ENCODE peak calls at places on chromosomes 7 and 10, in five cellular contexts. S is substantia nigra, T is osteocyte, L is myocyte, F is IMR-90. M is an unnamed sample.

GRCh38 chr10:26438534-26439269 is 561 bp downstream of the APBB1IP start:
- DNase-seq in S (no peak), T (no peak), L (no peak), F (no peak), M (peak; percentile 78)

GRCh38 chr7:94449151-94449725 is 54.5 kb downstream of the COL1A2 start:
- DNase-seq in S (no peak), T (no peak), L (peak; percentile 80), F (peak; percentile 55), M (no peak)

GRCh38 chr7:82036146-82036886 is 266.5 kb upstream of the HGF start:
- DNase-seq in S (no peak), T (no peak), L (peak; percentile 62), F (peak; percentile 91), M (no peak)

GRCh38 chr10:97037365-97038361 is 148.1 kb downstream of the SLIT1 start:
- DNase-seq in S (peak; percentile 71), T (peak; percentile 92), L (peak; percentile 84), F (peak; percentile 71), M (peak; percentile 87)

GRCh38 chr10:3196971-3197353 is 24.4 kb upstream of the PITRM1 start:
- DNase-seq in S (no peak), T (peak; percentile 75), L (no peak), F (no peak), M (no peak)

GRCh38 chr7:132049462-132050304 is 493.3 kb upstream of the PODXL start:
- DNase-seq in S (no peak), T (no peak), L (peak; percentile 59), F (peak; percentile 17), M (no peak)

GRCh38 chr7:2539031-2540028 is 16.0 kb downstream of the BRAT1 start:
- DNase-seq in S (no peak), T (no peak), L (no peak), F (no peak), M (peak; percentile 48)

GRCh38 chr7:108263364-108263951 is 133.3 kb upstream of the LAMB4 start:
- DNase-seq in S (peak; percentile 55), T (no peak), L (peak; percentile 99), F (no peak), M (no peak)

GRCh38 chr10:127894146-127894545 is 1.4 kb upstream of the CLRN3 start:
- DNase-seq in S (no peak), T (no peak), L (no peak), F (no peak), M (no peak)

GRCh38 chr10:17768957-17769356 is 17.0 kb downstream of the TMEM236 start:
- DNase-seq in S (no peak), T (no peak), L (no peak), F (peak; percentile 40), M (no peak)

GRCh38 chr10:128545216-128545615 is 419.0 kb upstream of the MKI67 start:
- DNase-seq in S (no peak), T (no peak), L (no peak), F (no peak), M (no peak)

GRCh38 chr7:14639801-14640200 is 262.8 kb downstream of the DGKB start:
- DNase-seq in S (no peak), T (no peak), L (no peak), F (no peak), M (no peak)

GRCh38 chr10:127158663-127159062 is 37.7 kb downstream of the INSYN2A start:
- DNase-seq in S (no peak), T (no peak), L (peak; percentile 43), F (peak; percentile 6), M (no peak)

GRCh38 chr7:141558544-141559183 is 7.5 kb downstream of the AGK start:
- DNase-seq in S (no peak), T (no peak), L (peak; percentile 77), F (peak; percentile 55), M (no peak)

GRCh38 chr10:132665946-132666732 is 119.8 kb downstream of the NKX6-2 start:
- DNase-seq in S (no peak), T (no peak), L (peak; percentile 34), F (peak; percentile 97), M (no peak)

GRCh38 chr10:117363027-117363426 is 12.2 kb downstream of the PDZD8 start:
- DNase-seq in S (no peak), T (no peak), L (no peak), F (peak; percentile 78), M (no peak)

GRCh38 chr7:117068511-117069155 is 115.3 kb downstream of the ST7 start:
- DNase-seq in S (no peak), T (no peak), L (no peak), F (no peak), M (no peak)

GRCh38 chr10:111360260-111360925 is 283.6 kb downstream of the ADRA2A start:
- DNase-seq in S (no peak), T (no peak), L (peak; percentile 56), F (no peak), M (no peak)

GRCh38 chr7:89002942-89003618 is 207.5 kb upstream of the TEX47 start:
- DNase-seq in S (no peak), T (no peak), L (no peak), F (no peak), M (no peak)

GRCh38 chr7:31948041-31948440 is 122.2 kb downstream of the PDE1C start:
- DNase-seq in S (no peak), T (no peak), L (peak; percentile 5), F (peak; percentile 91), M (no peak)

GRCh38 chr7:139669106-139670061 is 108.4 kb downstream of the HIPK2 start:
- DNase-seq in S (no peak), T (no peak), L (no peak), F (no peak), M (no peak)

GRCh38 chr7:20834656-20835055 is 48.0 kb upstream of the SP8 start:
- DNase-seq in S (no peak), T (no peak), L (no peak), F (no peak), M (no peak)

GRCh38 chr10:105502076-105502475 is 861.0 kb downstream of the SORCS3 start:
- DNase-seq in S (no peak), T (no peak), L (no peak), F (no peak), M (no peak)

GRCh38 chr10:44962870-44963738 is 3.5 kb downstream of the RASSF4 start:
- DNase-seq in S (peak; percentile 58), T (no peak), L (peak; percentile 99), F (no peak), M (no peak)

GRCh38 chr7:149686001-149686400 is 87.4 kb downstream of the ZNF467 start:
- DNase-seq in S (no peak), T (no peak), L (peak; percentile 36), F (peak; percentile 62), M (no peak)

GRCh38 chr7:92836489-92837213 is at the start of gene CDK6:
- DNase-seq in S (peak; percentile 38), T (peak; percentile 88), L (peak; percentile 87), F (peak; percentile 70), M (peak; percentile 82)

GRCh38 chr7:105849122-105849855 is 27.1 kb downstream of the ATXN7L1 start:
- DNase-seq in S (no peak), T (no peak), L (peak; percentile 30), F (no peak), M (no peak)

GRCh38 chr10:74079914-74080590 is 70.6 kb downstream of the AP3M1 start:
- DNase-seq in S (no peak), T (no peak), L (peak; percentile 15), F (peak; percentile 34), M (no peak)

GRCh38 chr10:2938869-2939268 is 128.5 kb upstream of the PFKP start:
- DNase-seq in S (no peak), T (no peak), L (no peak), F (peak; percentile 21), M (no peak)

GRCh38 chr10:62050941-62051433 is 149.5 kb downstream of the ARID5B start:
- DNase-seq in S (peak; percentile 18), T (no peak), L (peak; percentile 91), F (peak; percentile 96), M (peak; percentile 63)

GRCh38 chr7:92880212-92881090 is 44.1 kb upstream of the CDK6 start:
- DNase-seq in S (no peak), T (no peak), L (no peak), F (no peak), M (no peak)

GRCh38 chr10:76429642-76430041 is 998.2 kb downstream of the LRMDA start:
- DNase-seq in S (no peak), T (no peak), L (no peak), F (no peak), M (peak; percentile 54)

GRCh38 chr7:33725641-33726040 is 179.7 kb upstream of the BMPER start:
- DNase-seq in S (no peak), T (no peak), L (no peak), F (no peak), M (no peak)

GRCh38 chr10:132848306-132848705 is 62.4 kb upstream of the NKX6-2 start:
- DNase-seq in S (no peak), T (no peak), L (no peak), F (no peak), M (no peak)

GRCh38 chr7:2212906-2213305 is 19.8 kb downstream of the MAD1L1 start:
- DNase-seq in S (no peak), T (no peak), L (no peak), F (no peak), M (peak; percentile 41)

GRCh38 chr7:81833401-81833800 is 63.6 kb upstream of the HGF start:
- DNase-seq in S (no peak), T (no peak), L (peak; percentile 36), F (peak; percentile 18), M (no peak)